ENCODE peak calls at places on chromosomes 6 and 20, in four cellular contexts. Z, S, F and N are unnamed samples.

GRCh38 chr20:64101731-64102621 is 5.4 kb downstream of the NPBWR2 start:
- DNase-seq in Z (no peak), S (peak; percentile 94), F (no peak), N (no peak)

GRCh38 chr6:44304282-44305199 is 8.6 kb downstream of the AARS2 start:
- DNase-seq in Z (peak; percentile 10), S (peak; percentile 84), F (peak; percentile 44), N (peak; percentile 24)

GRCh38 chr6:109783245-109783990 is 92.3 kb downstream of the FIG4 start:
- DNase-seq in Z (no peak), S (no peak), F (no peak), N (no peak)

GRCh38 chr6:113690255-113690956 is 166.7 kb upstream of the MARCKS start:
- DNase-seq in Z (no peak), S (peak; percentile 10), F (peak; percentile 58), N (peak; percentile 55)

GRCh38 chr6:55841341-55841740 is 34.0 kb downstream of the BMP5 start:
- DNase-seq in Z (no peak), S (no peak), F (no peak), N (peak; percentile 52)

GRCh38 chr6:82076855-82077254 is 170.7 kb downstream of the IBTK start:
- DNase-seq in Z (no peak), S (no peak), F (no peak), N (no peak)

GRCh38 chr6:142184332-142184731 is 37.3 kb downstream of the VTA1 start:
- DNase-seq in Z (no peak), S (no peak), F (no peak), N (no peak)

GRCh38 chr6:89640804-89641203 is 2.3 kb upstream of the LYRM2 start:
- DNase-seq in Z (no peak), S (no peak), F (no peak), N (no peak)

GRCh38 chr20:43681468-43681942 is 14.6 kb downstream of the MYBL2 start:
- DNase-seq in Z (no peak), S (no peak), F (no peak), N (no peak)

GRCh38 chr20:37314617-37315292 is 25.3 kb downstream of the MANBAL start:
- DNase-seq in Z (no peak), S (peak; percentile 78), F (no peak), N (no peak)

GRCh38 chr20:36219671-36220220 is 16.5 kb upstream of the AAR2 start:
- DNase-seq in Z (no peak), S (no peak), F (no peak), N (no peak)

GRCh38 chr6:10528170-10528981 is 7.2 kb downstream of the GCNT2 start:
- DNase-seq in Z (no peak), S (no peak), F (peak; percentile 94), N (no peak)

GRCh38 chr20:53609501-53610445 is 16.1 kb upstream of the ZNF217 start:
- DNase-seq in Z (no peak), S (no peak), F (no peak), N (no peak)

GRCh38 chr6:35086282-35086632 is 54.9 kb downstream of the TCP11 start:
- DNase-seq in Z (no peak), S (peak; percentile 16), F (no peak), N (no peak)
- TF ChIP-seq JUND in Z (no peak), S (no peak), F (no peak), N (no peak)

GRCh38 chr6:99588618-99589289 is 17.9 kb upstream of the PRDM13 start:
- DNase-seq in Z (no peak), S (peak; percentile 74), F (peak; percentile 59), N (peak; percentile 59)
- TF ChIP-seq JUND in Z (no peak), S (no peak), F (no peak), N (no peak)

DNA sequence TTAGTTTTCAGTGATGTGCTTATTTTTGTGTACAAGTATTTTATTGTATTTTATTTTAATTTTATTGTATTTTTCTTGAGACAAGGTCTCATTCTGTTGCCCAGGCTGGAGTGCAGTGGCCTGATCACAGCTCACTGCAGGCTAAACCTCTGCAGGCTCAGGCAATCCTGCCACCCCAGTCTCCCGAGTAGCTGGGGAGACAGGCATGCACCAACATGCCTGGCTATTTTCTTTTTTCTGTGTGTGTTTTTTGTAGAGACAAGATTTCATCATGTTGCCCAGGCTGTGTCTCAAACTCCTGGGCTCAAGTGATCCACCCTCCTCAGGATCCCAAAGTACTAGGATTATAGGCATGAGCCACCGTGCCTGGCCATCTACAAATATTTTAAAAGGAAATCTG is 146.3 kb downstream of the MANEA start:
- DNase-seq in Z (no peak), S (no peak), F (no peak), N (no peak)
- TF ChIP-seq JUND in Z (no peak), S (no peak), F (no peak), N (no peak)

GRCh38 chr6:144310761-144311160 is 25.6 kb downstream of the UTRN start:
- DNase-seq in Z (no peak), S (no peak), F (no peak), N (no peak)
- TF ChIP-seq JUND in Z (no peak), S (no peak), F (no peak), N (no peak)

GRCh38 chr20:16703570-16703969 is 26.3 kb upstream of the SNRPB2 start:
- DNase-seq in Z (no peak), S (no peak), F (no peak), N (no peak)

GRCh38 chr20:16699287-16699686 is 30.5 kb upstream of the SNRPB2 start:
- DNase-seq in Z (no peak), S (peak; percentile 10), F (no peak), N (no peak)

GRCh38 chr20:16695633-16696032 is 34.2 kb upstream of the SNRPB2 start:
- DNase-seq in Z (no peak), S (no peak), F (no peak), N (no peak)

GRCh38 chr20:16701296-16701695 is 28.5 kb upstream of the SNRPB2 start:
- DNase-seq in Z (peak; percentile 2), S (no peak), F (peak; percentile 40), N (peak; percentile 76)
- TF ChIP-seq JUND in Z (no peak), S (no peak), F (no peak), N (no peak)

DNA sequence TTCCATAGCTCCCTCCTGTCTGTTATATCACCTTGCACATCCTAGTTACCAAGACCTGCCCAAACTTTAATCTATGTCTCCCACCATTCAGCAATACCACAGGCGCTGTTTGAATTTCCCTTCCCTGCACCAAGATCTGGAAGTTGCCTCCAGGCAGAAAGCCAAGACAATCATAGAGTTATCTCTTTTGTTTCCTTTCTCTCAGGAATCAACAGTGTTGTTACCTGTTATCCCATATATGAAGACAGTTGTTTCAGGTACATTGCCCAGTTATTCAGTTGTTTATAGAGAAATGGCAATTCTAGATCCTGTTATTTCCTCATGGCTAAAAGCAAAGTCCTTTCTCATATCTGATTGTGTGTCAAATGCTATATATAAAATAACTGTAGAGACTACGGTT is 63.1 kb downstream of the PDSS2 start:
- DNase-seq in Z (no peak), S (no peak), F (no peak), N (no peak)
- TF ChIP-seq JUND in Z (no peak), S (no peak), F (no peak), N (no peak)

GRCh38 chr6:33820784-33821183 is 17.0 kb upstream of the MLN start:
- DNase-seq in Z (no peak), S (no peak), F (no peak), N (no peak)

GRCh38 chr6:33823806-33824205 is 20.0 kb upstream of the MLN start:
- DNase-seq in Z (no peak), S (no peak), F (no peak), N (no peak)

GRCh38 chr6:33824461-33825154 is 20.8 kb upstream of the MLN start:
- DNase-seq in Z (peak; percentile 18), S (no peak), F (no peak), N (no peak)

GRCh38 chr6:33820243-33820642 is 16.4 kb upstream of the MLN start:
- DNase-seq in Z (no peak), S (no peak), F (no peak), N (no peak)

DNA sequence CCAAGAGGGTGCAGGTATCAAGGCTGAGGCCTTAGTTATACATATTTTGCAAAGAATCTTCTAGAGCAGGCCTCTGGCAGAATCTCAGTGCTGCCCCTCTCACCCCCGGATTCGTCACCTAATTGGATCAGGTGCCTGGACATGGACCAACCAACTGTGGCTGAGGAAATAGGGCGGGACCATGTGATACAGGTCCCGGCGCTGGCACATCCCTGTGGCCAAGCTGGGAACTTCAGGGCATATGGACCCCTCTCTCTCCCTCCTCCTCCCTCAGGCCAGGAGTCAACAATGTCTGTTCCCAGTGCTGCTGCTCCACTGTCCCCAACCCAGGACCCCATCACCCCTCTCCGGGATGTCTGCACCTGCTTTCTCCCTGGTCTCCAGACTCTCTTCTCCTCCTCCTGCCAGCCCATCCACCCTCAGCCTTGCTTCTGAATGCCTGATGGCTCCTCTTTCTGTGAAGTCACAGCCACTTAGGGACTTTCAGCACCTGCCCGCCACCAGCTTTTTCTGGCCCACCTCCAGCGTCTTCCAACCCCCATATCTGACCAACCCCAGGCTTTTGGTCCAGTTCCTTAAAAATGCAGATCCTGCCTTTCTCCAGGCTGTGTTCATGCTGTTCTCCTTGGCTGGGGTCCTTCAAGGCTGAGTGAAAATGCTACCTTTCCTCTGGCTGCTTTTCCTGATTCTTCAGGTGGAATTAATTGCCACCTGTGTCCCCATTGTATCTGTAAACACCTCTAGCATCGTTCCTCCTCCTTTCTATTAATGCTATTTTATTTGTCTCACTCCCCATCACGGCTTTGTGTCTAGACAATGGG is 19.0 kb upstream of the MLN start:
- DNase-seq in Z (peak; percentile 66), S (peak; percentile 81), F (peak; percentile 56), N (no peak)
- TF ChIP-seq JUND in Z (no peak), S (no peak), F (no peak), N (no peak)

GRCh38 chr20:62426678-62427077 is 661 bp downstream of the RBBP8NL start:
- DNase-seq in Z (no peak), S (no peak), F (no peak), N (peak; percentile 78)

GRCh38 chr20:62428396-62429160 is 1.2 kb upstream of the RBBP8NL start:
- DNase-seq in Z (no peak), S (peak; percentile 60), F (no peak), N (no peak)

GRCh38 chr20:62429455-62430310 is 2.3 kb upstream of the RBBP8NL start:
- DNase-seq in Z (no peak), S (no peak), F (no peak), N (no peak)

GRCh38 chr20:62427172-62428007 is at the start of gene RBBP8NL:
- DNase-seq in Z (peak; percentile 77), S (no peak), F (no peak), N (peak; percentile 81)

GRCh38 chr20:62428008-62428384 is 657 bp upstream of the RBBP8NL start:
- DNase-seq in Z (no peak), S (no peak), F (no peak), N (no peak)
- TF ChIP-seq JUND in Z (no peak), S (no peak), F (no peak), N (no peak)

GRCh38 chr6:170172406-170172805 is 118.5 kb downstream of the DLL1 start:
- DNase-seq in Z (no peak), S (no peak), F (no peak), N (no peak)
- TF ChIP-seq JUND in Z (no peak), S (no peak), F (no peak), N (no peak)